ENCODE peak calls at places on chromosomes 16 and 17, in eight cellular contexts. One of them, this sample, is unnamed.

GRCh38 chr17:82219083-82219482 is 6.4 kb upstream of the CCDC57 start:
- DNase-seq in heart right ventricle: no peak
- DNase-seq in OCI-LY7: no peak
- DNase-seq in psoas muscle: no peak
- DNase-seq in CD8-positive, alpha-beta memory T cell: no peak
- DNase-seq in cardiac muscle cell: no peak
- DNase-seq in left ventricle myocardium inferior: no peak
- DNase-seq in sigmoid colon: no peak
- DNase-seq in this sample: no peak

GRCh38 chr17:80990921-80991644 is 558 bp upstream of the CHMP6 start:
- DNase-seq in psoas muscle: no peak
- DNase-seq in left ventricle myocardium inferior: no peak
- DNase-seq in heart right ventricle: no peak
- DNase-seq in CD8-positive, alpha-beta memory T cell: no peak
- DNase-seq in OCI-LY7: no peak
- DNase-seq in cardiac muscle cell: no peak
- DNase-seq in sigmoid colon: no peak
- DNase-seq in this sample: no peak

GRCh38 chr17:73379814-73380213 is 68.0 kb upstream of the CDC42EP4 start:
- DNase-seq in sigmoid colon: no peak
- DNase-seq in cardiac muscle cell: no peak
- DNase-seq in heart right ventricle: no peak
- DNase-seq in left ventricle myocardium inferior: no peak
- DNase-seq in OCI-LY7: no peak
- DNase-seq in CD8-positive, alpha-beta memory T cell: no peak
- DNase-seq in psoas muscle: no peak
- DNase-seq in this sample: no peak

GRCh38 chr17:75575197-75575596 is 12.4 kb upstream of the MYO15B start:
- DNase-seq in sigmoid colon: peak; percentile 60
- DNase-seq in OCI-LY7: no peak
- DNase-seq in CD8-positive, alpha-beta memory T cell: no peak
- DNase-seq in left ventricle myocardium inferior: no peak
- DNase-seq in heart right ventricle: no peak
- DNase-seq in cardiac muscle cell: no peak
- DNase-seq in psoas muscle: no peak
- DNase-seq in this sample: no peak

GRCh38 chr17:72117470-72117747 is 3.4 kb upstream of the SOX9 start:
- DNase-seq in left ventricle myocardium inferior: no peak
- DNase-seq in cardiac muscle cell: no peak
- DNase-seq in psoas muscle: no peak
- DNase-seq in CD8-positive, alpha-beta memory T cell: no peak
- DNase-seq in OCI-LY7: no peak
- DNase-seq in heart right ventricle: no peak
- DNase-seq in sigmoid colon: no peak
- DNase-seq in this sample: no peak

GRCh38 chr16:49661465-49662187 is 194.3 kb downstream of the ZNF423 start:
- DNase-seq in OCI-LY7: no peak
- DNase-seq in left ventricle myocardium inferior: no peak
- DNase-seq in heart right ventricle: no peak
- DNase-seq in psoas muscle: peak; percentile 64
- DNase-seq in cardiac muscle cell: no peak
- DNase-seq in CD8-positive, alpha-beta memory T cell: no peak
- DNase-seq in sigmoid colon: no peak
- DNase-seq in this sample: no peak

GRCh38 chr16:89583197-89583894 is 7.8 kb downstream of the CPNE7 start:
- DNase-seq in psoas muscle: no peak
- DNase-seq in cardiac muscle cell: no peak
- DNase-seq in heart right ventricle: no peak
- DNase-seq in left ventricle myocardium inferior: no peak
- DNase-seq in CD8-positive, alpha-beta memory T cell: no peak
- DNase-seq in OCI-LY7: no peak
- DNase-seq in sigmoid colon: no peak
- DNase-seq in this sample: no peak

GRCh38 chr17:77772899-77773358 is 185.6 kb upstream of the TNRC6C start:
- DNase-seq in heart right ventricle: no peak
- DNase-seq in cardiac muscle cell: no peak
- DNase-seq in sigmoid colon: no peak
- DNase-seq in CD8-positive, alpha-beta memory T cell: no peak
- DNase-seq in OCI-LY7: no peak
- DNase-seq in psoas muscle: no peak
- DNase-seq in left ventricle myocardium inferior: no peak
- DNase-seq in this sample: no peak

GRCh38 chr17:57305329-57305728 is 49.0 kb downstream of the MSI2 start:
- DNase-seq in heart right ventricle: no peak
- DNase-seq in sigmoid colon: no peak
- DNase-seq in cardiac muscle cell: no peak
- DNase-seq in CD8-positive, alpha-beta memory T cell: no peak
- DNase-seq in psoas muscle: no peak
- DNase-seq in left ventricle myocardium inferior: no peak
- DNase-seq in OCI-LY7: no peak
- DNase-seq in this sample: no peak

GRCh38 chr17:68803122-68803615 is 152.0 kb downstream of the ABCA8 start:
- DNase-seq in psoas muscle: no peak
- DNase-seq in cardiac muscle cell: no peak
- DNase-seq in CD8-positive, alpha-beta memory T cell: no peak
- DNase-seq in left ventricle myocardium inferior: no peak
- DNase-seq in heart right ventricle: no peak
- DNase-seq in OCI-LY7: no peak
- DNase-seq in sigmoid colon: no peak
- DNase-seq in this sample: no peak

GRCh38 chr17:16428098-16428882 is 12.9 kb downstream of the TRPV2 start:
- DNase-seq in heart right ventricle: no peak
- DNase-seq in cardiac muscle cell: peak; percentile 74
- DNase-seq in OCI-LY7: peak; percentile 72
- DNase-seq in psoas muscle: peak; percentile 43
- DNase-seq in sigmoid colon: no peak
- DNase-seq in left ventricle myocardium inferior: peak; percentile 59
- DNase-seq in CD8-positive, alpha-beta memory T cell: no peak
- DNase-seq in this sample: peak; percentile 53

GRCh38 chr16:23145608-23146007 is 3.6 kb downstream of the USP31 start:
- DNase-seq in left ventricle myocardium inferior: no peak
- DNase-seq in cardiac muscle cell: no peak
- DNase-seq in psoas muscle: no peak
- DNase-seq in OCI-LY7: no peak
- DNase-seq in heart right ventricle: no peak
- DNase-seq in sigmoid colon: no peak
- DNase-seq in CD8-positive, alpha-beta memory T cell: no peak
- DNase-seq in this sample: no peak

GRCh38 chr17:8681175-8681949 is 50.8 kb upstream of the MYH10 start:
- DNase-seq in psoas muscle: no peak
- DNase-seq in left ventricle myocardium inferior: peak; percentile 31
- DNase-seq in cardiac muscle cell: no peak
- DNase-seq in CD8-positive, alpha-beta memory T cell: no peak
- DNase-seq in heart right ventricle: peak; percentile 31
- DNase-seq in OCI-LY7: no peak
- DNase-seq in sigmoid colon: peak; percentile 75
- DNase-seq in this sample: no peak

GRCh38 chr17:68675723-68676122 is 74.6 kb upstream of the FAM20A start:
- DNase-seq in heart right ventricle: no peak
- DNase-seq in sigmoid colon: no peak
- DNase-seq in CD8-positive, alpha-beta memory T cell: no peak
- DNase-seq in cardiac muscle cell: no peak
- DNase-seq in psoas muscle: no peak
- DNase-seq in left ventricle myocardium inferior: no peak
- DNase-seq in OCI-LY7: no peak
- DNase-seq in this sample: no peak

GRCh38 chr17:76268991-76269981 is 4.1 kb downstream of the UBALD2 start:
- DNase-seq in CD8-positive, alpha-beta memory T cell: no peak
- DNase-seq in sigmoid colon: no peak
- DNase-seq in heart right ventricle: peak; percentile 49
- DNase-seq in psoas muscle: peak; percentile 37
- DNase-seq in OCI-LY7: peak; percentile 45
- DNase-seq in left ventricle myocardium inferior: no peak
- DNase-seq in cardiac muscle cell: peak; percentile 73
- DNase-seq in this sample: no peak

GRCh38 chr16:54265558-54266213 is 20.9 kb downstream of the IRX3 start:
- DNase-seq in sigmoid colon: no peak
- DNase-seq in OCI-LY7: no peak
- DNase-seq in psoas muscle: no peak
- DNase-seq in cardiac muscle cell: no peak
- DNase-seq in heart right ventricle: no peak
- DNase-seq in left ventricle myocardium inferior: no peak
- DNase-seq in CD8-positive, alpha-beta memory T cell: no peak
- DNase-seq in this sample: no peak

GRCh38 chr17:75509528-75510258 is 5.6 kb downstream of the CASKIN2 start:
- DNase-seq in CD8-positive, alpha-beta memory T cell: no peak
- DNase-seq in cardiac muscle cell: no peak
- DNase-seq in OCI-LY7: no peak
- DNase-seq in left ventricle myocardium inferior: peak; percentile 75
- DNase-seq in psoas muscle: no peak
- DNase-seq in sigmoid colon: no peak
- DNase-seq in heart right ventricle: peak; percentile 85
- DNase-seq in this sample: no peak

GRCh38 chr16:70552675-70553074 is 29.1 kb downstream of the SF3B3 start:
- DNase-seq in heart right ventricle: no peak
- DNase-seq in CD8-positive, alpha-beta memory T cell: no peak
- DNase-seq in left ventricle myocardium inferior: no peak
- DNase-seq in OCI-LY7: no peak
- DNase-seq in sigmoid colon: no peak
- DNase-seq in cardiac muscle cell: no peak
- DNase-seq in psoas muscle: no peak
- DNase-seq in this sample: no peak

GRCh38 chr17:56478836-56479447 is 114.6 kb upstream of the NOG start:
- DNase-seq in left ventricle myocardium inferior: no peak
- DNase-seq in psoas muscle: no peak
- DNase-seq in sigmoid colon: no peak
- DNase-seq in CD8-positive, alpha-beta memory T cell: no peak
- DNase-seq in heart right ventricle: no peak
- DNase-seq in cardiac muscle cell: peak; percentile 39
- DNase-seq in OCI-LY7: peak; percentile 21
- DNase-seq in this sample: no peak

GRCh38 chr17:78995761-78996451 is 13.7 kb downstream of the CANT1 start:
- DNase-seq in psoas muscle: no peak
- DNase-seq in CD8-positive, alpha-beta memory T cell: no peak
- DNase-seq in OCI-LY7: no peak
- DNase-seq in left ventricle myocardium inferior: no peak
- DNase-seq in heart right ventricle: no peak
- DNase-seq in sigmoid colon: peak; percentile 72
- DNase-seq in cardiac muscle cell: no peak
- DNase-seq in this sample: no peak

GRCh38 chr16:17237350-17237944 is 233.3 kb downstream of the XYLT1 start:
- DNase-seq in heart right ventricle: no peak
- DNase-seq in cardiac muscle cell: no peak
- DNase-seq in left ventricle myocardium inferior: no peak
- DNase-seq in OCI-LY7: no peak
- DNase-seq in CD8-positive, alpha-beta memory T cell: no peak
- DNase-seq in psoas muscle: no peak
- DNase-seq in sigmoid colon: no peak
- DNase-seq in this sample: no peak

GRCh38 chr16:9279661-9280060 is 188.2 kb downstream of the HAPSTR1 start:
- DNase-seq in sigmoid colon: no peak
- DNase-seq in psoas muscle: no peak
- DNase-seq in OCI-LY7: no peak
- DNase-seq in cardiac muscle cell: no peak
- DNase-seq in heart right ventricle: no peak
- DNase-seq in left ventricle myocardium inferior: no peak
- DNase-seq in CD8-positive, alpha-beta memory T cell: no peak
- DNase-seq in this sample: no peak

GRCh38 chr17:66964083-66964771 is at the start of gene CACNG4:
- DNase-seq in OCI-LY7: no peak
- DNase-seq in heart right ventricle: no peak
- DNase-seq in left ventricle myocardium inferior: no peak
- DNase-seq in psoas muscle: no peak
- DNase-seq in cardiac muscle cell: peak; percentile 31
- DNase-seq in sigmoid colon: no peak
- DNase-seq in CD8-positive, alpha-beta memory T cell: no peak
- DNase-seq in this sample: no peak

GRCh38 chr17:46071796-46072195 is 72.7 kb downstream of the STH start:
- DNase-seq in heart right ventricle: no peak
- DNase-seq in CD8-positive, alpha-beta memory T cell: no peak
- DNase-seq in left ventricle myocardium inferior: no peak
- DNase-seq in psoas muscle: no peak
- DNase-seq in OCI-LY7: no peak
- DNase-seq in cardiac muscle cell: no peak
- DNase-seq in sigmoid colon: no peak
- DNase-seq in this sample: no peak

GRCh38 chr16:16013812-16014211 is 64.4 kb downstream of the ABCC1 start:
- DNase-seq in psoas muscle: no peak
- DNase-seq in OCI-LY7: no peak
- DNase-seq in sigmoid colon: no peak
- DNase-seq in left ventricle myocardium inferior: no peak
- DNase-seq in CD8-positive, alpha-beta memory T cell: no peak
- DNase-seq in heart right ventricle: no peak
- DNase-seq in cardiac muscle cell: no peak
- DNase-seq in this sample: no peak

GRCh38 chr17:1360975-1361374 is 39.0 kb downstream of the YWHAE start:
- DNase-seq in CD8-positive, alpha-beta memory T cell: peak; percentile 28
- DNase-seq in psoas muscle: no peak
- DNase-seq in left ventricle myocardium inferior: no peak
- DNase-seq in heart right ventricle: no peak
- DNase-seq in cardiac muscle cell: no peak
- DNase-seq in sigmoid colon: no peak
- DNase-seq in OCI-LY7: no peak
- DNase-seq in this sample: no peak
- H3K27ac ChIP-seq in CD8-positive, alpha-beta memory T cell: no peak overlapping the region
- H3K27ac ChIP-seq in psoas muscle: peak overlapping the region; percentile 74
- H3K27ac ChIP-seq in left ventricle myocardium inferior: peak overlapping the region; percentile 44
- H3K27ac ChIP-seq in heart right ventricle: peak overlapping the region; percentile 20
- H3K27ac ChIP-seq in cardiac muscle cell: no peak overlapping the region
- H3K27ac ChIP-seq in sigmoid colon: peak overlapping the region; percentile 56
- H3K27ac ChIP-seq in OCI-LY7: no peak overlapping the region
- H3K27ac ChIP-seq in this sample: peak overlapping the region; percentile 13

GRCh38 chr16:850668-851067 is 50.1 kb upstream of the GNG13 start:
- DNase-seq in cardiac muscle cell: no peak
- DNase-seq in OCI-LY7: no peak
- DNase-seq in sigmoid colon: no peak
- DNase-seq in heart right ventricle: no peak
- DNase-seq in CD8-positive, alpha-beta memory T cell: no peak
- DNase-seq in left ventricle myocardium inferior: no peak
- DNase-seq in psoas muscle: no peak
- DNase-seq in this sample: no peak
- H3K9me3 ChIP-seq in cardiac muscle cell: no peaks in the 10 kb centered on the region
- H3K9me3 ChIP-seq in OCI-LY7: no peaks in the 10 kb centered on the region
- H3K9me3 ChIP-seq in sigmoid colon: no peaks in the 10 kb centered on the region
- H3K9me3 ChIP-seq in heart right ventricle: no peaks in the 10 kb centered on the region
- H3K9me3 ChIP-seq in CD8-positive, alpha-beta memory T cell: no peaks in the 10 kb centered on the region
- H3K9me3 ChIP-seq in left ventricle myocardium inferior: no peaks in the 10 kb centered on the region
- H3K9me3 ChIP-seq in psoas muscle: no peaks in the 10 kb centered on the region
- H3K9me3 ChIP-seq in this sample: no peaks in the 10 kb centered on the region

DNA sequence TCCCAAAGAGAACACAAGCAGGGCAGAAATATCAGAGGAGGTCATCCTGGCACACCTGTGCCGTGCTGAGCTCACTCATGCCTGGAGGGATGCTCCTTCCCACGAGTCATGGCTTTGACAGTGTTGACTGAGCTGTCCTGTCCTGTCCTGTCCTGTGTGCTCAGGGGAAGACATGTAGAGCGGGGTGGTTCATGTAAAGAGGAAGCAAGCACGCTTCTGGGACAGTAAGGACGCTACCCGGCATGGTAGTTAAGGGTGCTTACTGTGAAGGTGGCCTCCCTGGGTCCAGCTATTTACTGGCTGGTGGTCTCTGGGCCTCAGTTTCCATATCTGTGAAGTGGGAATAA is 394 bp downstream of the LGALS9 start:
- DNase-seq in CD8-positive, alpha-beta memory T cell: no peak
- DNase-seq in OCI-LY7: peak; percentile 9
- DNase-seq in left ventricle myocardium inferior: no peak
- DNase-seq in cardiac muscle cell: no peak
- DNase-seq in sigmoid colon: no peak
- DNase-seq in heart right ventricle: no peak
- DNase-seq in psoas muscle: no peak
- DNase-seq in this sample: peak; percentile 23
- H3K4me3 ChIP-seq in CD8-positive, alpha-beta memory T cell: peak overlapping the region; percentile 89
- H3K4me3 ChIP-seq in OCI-LY7: peak overlapping the region; percentile 12
- H3K4me3 ChIP-seq in left ventricle myocardium inferior: peak overlapping the region; percentile 62
- H3K4me3 ChIP-seq in cardiac muscle cell: no peak overlapping the region
- H3K4me3 ChIP-seq in sigmoid colon: no peak overlapping the region
- H3K4me3 ChIP-seq in heart right ventricle: peak overlapping the region; percentile 33
- H3K4me3 ChIP-seq in psoas muscle: peak overlapping the region; percentile 52
- H3K4me3 ChIP-seq in this sample: peak overlapping the region; percentile 88

GRCh38 chr16:1330931-1331711 is 2.3 kb upstream of the BAIAP3 start:
- DNase-seq in sigmoid colon: no peak
- DNase-seq in heart right ventricle: no peak
- DNase-seq in OCI-LY7: peak; percentile 37
- DNase-seq in CD8-positive, alpha-beta memory T cell: no peak
- DNase-seq in left ventricle myocardium inferior: no peak
- DNase-seq in cardiac muscle cell: no peak
- DNase-seq in psoas muscle: no peak
- DNase-seq in this sample: no peak
- H3K27ac ChIP-seq in sigmoid colon: peak overlapping the region; percentile 4
- H3K27ac ChIP-seq in heart right ventricle: peak overlapping the region; percentile 75
- H3K27ac ChIP-seq in OCI-LY7: peak overlapping the region; percentile 71
- H3K27ac ChIP-seq in CD8-positive, alpha-beta memory T cell: peak overlapping the region; percentile 70
- H3K27ac ChIP-seq in left ventricle myocardium inferior: peak overlapping the region; percentile 84
- H3K27ac ChIP-seq in cardiac muscle cell: no peak overlapping the region
- H3K27ac ChIP-seq in psoas muscle: no peak overlapping the region
- H3K27ac ChIP-seq in this sample: peak overlapping the region; percentile 33

This sample was measured in CD8-positive, alpha-beta T cell.